ENCODE peak calls at places on chromosome 13, in four cellular contexts. One of them, this sample, is unnamed.

GRCh38 chr13:21549633-21550032 is 54.3 kb downstream of the MICU2 start:
- DNase-seq in choroid plexus epithelial cell: peak
- DNase-seq in coronary artery: no peak
- DNase-seq in breast epithelium: no peak
- DNase-seq in this sample: no peak

GRCh38 chr13:46622918-46623256 is 69.9 kb downstream of the LRCH1 start:
- DNase-seq in coronary artery: no peak
- DNase-seq in choroid plexus epithelial cell: peak
- DNase-seq in breast epithelium: no peak
- DNase-seq in this sample: no peak

GRCh38 chr13:51000576-51001260 is 91.1 kb downstream of the RNASEH2B start:
- DNase-seq in breast epithelium: no peak
- DNase-seq in choroid plexus epithelial cell: peak
- DNase-seq in coronary artery: no peak
- DNase-seq in this sample: no peak

GRCh38 chr13:111926501-111927180 is 140.3 kb upstream of the SOX1 start:
- DNase-seq in choroid plexus epithelial cell: no peak
- DNase-seq in breast epithelium: no peak
- DNase-seq in coronary artery: peak
- DNase-seq in this sample: no peak

GRCh38 chr13:111399334-111399733 is 78.9 kb downstream of the TEX29 start:
- DNase-seq in breast epithelium: no peak
- DNase-seq in coronary artery: peak
- DNase-seq in choroid plexus epithelial cell: no peak
- DNase-seq in this sample: no peak

GRCh38 chr13:106418556-106418955 is 116.9 kb downstream of the EFNB2 start:
- DNase-seq in breast epithelium: no peak
- DNase-seq in choroid plexus epithelial cell: no peak
- DNase-seq in coronary artery: no peak
- DNase-seq in this sample: no peak

GRCh38 chr13:26914624-26915023 is 154.0 kb upstream of the GPR12 start:
- DNase-seq in choroid plexus epithelial cell: peak
- DNase-seq in breast epithelium: no peak
- DNase-seq in coronary artery: peak
- DNase-seq in this sample: no peak

GRCh38 chr13:63497601-63498000 is 2082.0 kb upstream of the PCDH20 start:
- DNase-seq in coronary artery: no peak
- DNase-seq in breast epithelium: no peak
- DNase-seq in choroid plexus epithelial cell: peak
- DNase-seq in this sample: no peak

GRCh38 chr13:80740076-80740475 is 399.1 kb upstream of the SPRY2 start:
- DNase-seq in breast epithelium: no peak
- DNase-seq in choroid plexus epithelial cell: no peak
- DNase-seq in coronary artery: no peak
- DNase-seq in this sample: no peak

DNA sequence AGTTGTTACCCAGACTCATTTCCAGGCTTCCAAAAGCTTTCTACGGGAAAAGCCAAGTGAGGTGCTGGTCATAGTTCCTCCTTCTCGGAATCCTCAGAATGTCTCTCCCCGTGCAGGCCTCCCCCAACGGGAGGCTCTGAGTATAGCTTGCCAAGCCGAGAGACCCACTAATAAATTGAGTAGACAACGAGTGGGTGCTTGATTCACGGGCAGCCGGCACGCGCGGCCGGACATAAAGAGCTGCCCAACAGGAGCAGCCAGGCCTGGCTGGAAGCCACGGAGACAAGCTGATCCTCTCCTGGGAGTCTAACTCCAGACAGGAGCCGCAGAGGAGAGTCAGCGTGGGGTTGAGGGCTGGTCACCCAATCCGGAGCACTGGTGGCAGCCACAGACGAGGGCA is 43.4 kb upstream of the MEDAG start:
- DNase-seq in coronary artery: peak
- DNase-seq in breast epithelium: no peak
- DNase-seq in choroid plexus epithelial cell: peak
- DNase-seq in this sample: no peak
- TF ChIP-seq CTCF in coronary artery: no peak
- TF ChIP-seq CTCF in breast epithelium: no peak
- TF ChIP-seq CTCF in choroid plexus epithelial cell: peak
- TF ChIP-seq CTCF in this sample: no peak

GRCh38 chr13:33874871-33875270 is 56.9 kb downstream of the RFC3 start:
- DNase-seq in choroid plexus epithelial cell: no peak
- DNase-seq in breast epithelium: no peak
- DNase-seq in coronary artery: no peak
- DNase-seq in this sample: no peak
- TF ChIP-seq CTCF in choroid plexus epithelial cell: peak
- TF ChIP-seq CTCF in breast epithelium: no peak
- TF ChIP-seq CTCF in coronary artery: no peak
- TF ChIP-seq CTCF in this sample: no peak

DNA sequence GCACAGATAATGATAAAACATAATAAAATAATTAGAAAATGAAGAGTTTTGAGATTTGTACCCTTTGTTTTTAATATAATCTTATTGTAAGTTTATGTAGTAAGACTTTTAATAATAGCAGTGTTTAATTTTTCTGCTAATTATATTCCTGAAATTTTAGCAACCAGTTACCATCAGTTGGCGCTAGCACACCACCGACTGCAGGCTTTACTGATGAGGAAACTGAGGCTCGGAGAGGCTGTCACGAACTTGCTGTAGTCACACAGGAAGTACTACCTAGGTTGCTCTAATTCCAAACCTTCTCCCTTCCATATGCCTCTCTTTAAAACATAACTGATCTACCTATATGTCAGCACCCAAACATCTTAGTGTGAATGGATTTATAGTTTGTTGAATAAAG is 1.0 kb upstream of the RFXAP start:
- DNase-seq in choroid plexus epithelial cell: no peak
- DNase-seq in breast epithelium: no peak
- DNase-seq in coronary artery: no peak
- DNase-seq in this sample: no peak
- TF ChIP-seq CTCF in choroid plexus epithelial cell: no peak
- TF ChIP-seq CTCF in breast epithelium: no peak
- TF ChIP-seq CTCF in coronary artery: no peak
- TF ChIP-seq CTCF in this sample: no peak

GRCh38 chr13:29595380-29596063 is at the start of gene SLC7A1:
- DNase-seq in breast epithelium: peak
- DNase-seq in coronary artery: peak
- DNase-seq in choroid plexus epithelial cell: peak
- DNase-seq in this sample: peak

GRCh38 chr13:29597246-29597645 is 1.8 kb upstream of the SLC7A1 start:
- DNase-seq in choroid plexus epithelial cell: no peak
- DNase-seq in breast epithelium: no peak
- DNase-seq in coronary artery: no peak
- DNase-seq in this sample: no peak

GRCh38 chr13:29594710-29595379 is 643 bp downstream of the SLC7A1 start:
- DNase-seq in coronary artery: peak
- DNase-seq in choroid plexus epithelial cell: peak
- DNase-seq in breast epithelium: no peak
- DNase-seq in this sample: peak

GRCh38 chr13:29597701-29598100 is 2.2 kb upstream of the SLC7A1 start:
- DNase-seq in breast epithelium: no peak
- DNase-seq in coronary artery: no peak
- DNase-seq in choroid plexus epithelial cell: no peak
- DNase-seq in this sample: no peak

DNA sequence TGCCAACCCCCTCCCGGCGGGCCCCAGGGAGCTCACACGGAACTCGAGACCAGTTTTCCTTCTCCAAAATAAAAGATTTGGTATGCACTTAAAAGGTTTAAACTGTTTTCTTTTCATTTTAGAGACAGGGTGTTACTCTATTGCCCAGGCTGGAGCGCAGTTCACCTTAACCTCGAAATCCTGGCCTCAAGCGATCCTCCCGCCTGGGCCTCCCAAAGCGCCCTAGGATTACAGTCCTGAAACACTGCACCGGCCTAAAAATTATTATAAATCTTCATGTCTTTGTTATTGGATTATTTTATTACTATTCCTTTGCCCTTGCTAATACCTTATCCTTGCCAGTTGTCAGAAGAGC is 553 bp upstream of the SLC7A1 start:
- DNase-seq in choroid plexus epithelial cell: no peak
- DNase-seq in breast epithelium: no peak
- DNase-seq in coronary artery: no peak
- DNase-seq in this sample: no peak
- TF ChIP-seq CTCF in choroid plexus epithelial cell: no peak
- TF ChIP-seq CTCF in breast epithelium: no peak
- TF ChIP-seq CTCF in coronary artery: no peak
- TF ChIP-seq CTCF in this sample: no peak

DNA sequence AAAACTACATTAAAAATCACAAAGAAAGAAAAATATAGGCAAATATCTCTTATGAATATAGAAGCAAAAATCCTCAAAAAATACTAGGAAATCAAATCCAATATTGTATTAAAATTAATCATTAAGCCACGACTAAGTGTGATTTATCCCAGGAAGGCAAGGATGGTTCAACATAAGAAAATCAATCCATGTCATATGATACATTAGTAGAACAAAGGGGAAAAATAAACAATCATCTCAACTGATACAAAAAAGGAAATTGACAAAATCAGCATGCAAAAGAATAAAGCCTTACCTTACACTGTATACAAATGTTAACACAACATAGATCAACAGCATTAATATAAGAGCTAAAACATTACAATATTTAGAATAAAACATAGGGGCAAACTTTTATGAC is 933.3 kb downstream of the PCDH9 start:
- DNase-seq in coronary artery: no peak
- DNase-seq in breast epithelium: no peak
- DNase-seq in choroid plexus epithelial cell: no peak
- DNase-seq in this sample: no peak
- TF ChIP-seq CTCF in coronary artery: no peak
- TF ChIP-seq CTCF in breast epithelium: no peak
- TF ChIP-seq CTCF in choroid plexus epithelial cell: no peak
- TF ChIP-seq CTCF in this sample: no peak

DNA sequence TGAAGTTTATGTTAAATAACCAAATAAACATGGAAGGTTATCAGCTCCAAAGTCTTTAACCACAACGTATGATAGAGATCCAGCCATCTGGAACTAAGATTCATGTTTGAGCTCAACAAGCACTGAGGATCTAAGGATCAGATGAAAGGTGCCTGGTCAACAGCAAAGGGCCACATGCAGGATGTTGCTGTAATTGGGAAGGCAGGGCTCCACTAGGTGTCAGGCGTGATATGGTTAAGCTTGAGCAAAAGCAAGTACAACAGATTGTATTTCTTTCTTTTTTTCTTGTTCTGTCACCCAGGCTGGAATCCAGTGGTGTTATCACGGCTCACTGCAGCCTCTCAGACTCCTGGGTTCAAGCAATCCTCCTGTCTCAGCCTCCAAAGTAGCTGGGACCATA is 12.0 kb downstream of the EBPL start:
- DNase-seq in breast epithelium: no peak
- DNase-seq in choroid plexus epithelial cell: peak
- DNase-seq in coronary artery: no peak
- DNase-seq in this sample: no peak
- TF ChIP-seq CTCF in breast epithelium: no peak
- TF ChIP-seq CTCF in choroid plexus epithelial cell: peak
- TF ChIP-seq CTCF in coronary artery: no peak
- TF ChIP-seq CTCF in this sample: no peak

GRCh38 chr13:92187378-92187989 is 789.1 kb downstream of the GPC5 start:
- DNase-seq in breast epithelium: no peak
- DNase-seq in choroid plexus epithelial cell: peak
- DNase-seq in coronary artery: no peak
- DNase-seq in this sample: no peak
- TF ChIP-seq CTCF in breast epithelium: peak
- TF ChIP-seq CTCF in choroid plexus epithelial cell: peak
- TF ChIP-seq CTCF in coronary artery: peak
- TF ChIP-seq CTCF in this sample: peak

DNA sequence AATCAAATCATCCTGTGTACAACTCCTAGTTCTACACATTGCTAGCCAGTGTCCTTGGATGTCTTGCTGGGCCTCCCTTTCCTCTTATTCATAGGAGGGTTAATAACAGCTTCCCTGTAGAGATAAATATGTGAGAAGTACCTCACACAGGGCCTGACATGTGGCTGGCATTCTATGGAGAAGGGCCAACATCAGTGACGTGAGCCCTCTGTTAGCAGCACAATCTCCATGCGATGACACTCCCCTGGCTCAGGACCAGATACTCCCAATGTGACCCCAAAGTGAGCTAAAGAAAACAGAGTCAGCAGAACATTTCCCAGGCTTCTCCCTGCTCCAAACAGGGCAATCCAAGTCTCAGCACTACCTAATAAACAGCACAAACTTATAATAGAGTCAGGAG is 818.4 kb downstream of the DIAPH3 start:
- DNase-seq in choroid plexus epithelial cell: peak
- DNase-seq in breast epithelium: no peak
- DNase-seq in coronary artery: no peak
- DNase-seq in this sample: no peak
- TF ChIP-seq CTCF in choroid plexus epithelial cell: no peak
- TF ChIP-seq CTCF in breast epithelium: no peak
- TF ChIP-seq CTCF in coronary artery: no peak
- TF ChIP-seq CTCF in this sample: no peak

This sample was measured in CD8-positive, alpha-beta T cell.